ENCODE peak calls at places on chromosomes 12 and 14, in five cellular contexts. L, N, Z, G and A are unnamed samples.

GRCh38 chr12:26173153-26173552 is 22.2 kb upstream of the SSPN start:
- DNase-seq in L (no peak), N (no peak), Z (no peak), G (no peak), A (no peak)

GRCh38 chr12:11666131-11666530 is 16.7 kb downstream of the ETV6 start:
- DNase-seq in L (no peak), N (no peak), Z (no peak), G (no peak), A (no peak)

GRCh38 chr14:74400328-74400727 is 25.7 kb downstream of the SYNDIG1L start:
- DNase-seq in L (no peak), N (no peak), Z (no peak), G (no peak), A (no peak)

GRCh38 chr14:91786188-91786587 is 54.3 kb upstream of the CATSPERB start:
- DNase-seq in L (no peak), N (no peak), Z (no peak), G (no peak), A (no peak)

GRCh38 chr14:98182385-98183055 is 1089.5 kb downstream of the BCL11B start:
- DNase-seq in L (no peak), N (no peak), Z (no peak), G (no peak), A (no peak)

GRCh38 chr12:57521475-57522018 is 1.1 kb upstream of the MBD6 start:
- DNase-seq in L (no peak), N (peak), Z (no peak), G (no peak), A (no peak)

GRCh38 chr14:68501171-68501570 is 291.7 kb downstream of the ZFP36L1 start:
- DNase-seq in L (no peak), N (no peak), Z (no peak), G (no peak), A (no peak)

GRCh38 chr12:82998509-82998908 is 311.8 kb downstream of the TMTC2 start:
- DNase-seq in L (no peak), N (no peak), Z (no peak), G (no peak), A (no peak)

GRCh38 chr14:34693228-34693939 is 21.0 kb downstream of the CFL2 start:
- DNase-seq in L (no peak), N (no peak), Z (no peak), G (peak), A (no peak)

GRCh38 chr14:65320661-65321308 is 91.7 kb upstream of the FUT8 start:
- DNase-seq in L (no peak), N (no peak), Z (no peak), G (no peak), A (no peak)

GRCh38 chr14:94307410-94307992 is 14.4 kb upstream of the SERPINA10 start:
- DNase-seq in L (no peak), N (no peak), Z (no peak), G (no peak), A (no peak)

GRCh38 chr12:124906606-124907261 is 7.7 kb downstream of the UBC start:
- DNase-seq in L (no peak), N (peak), Z (no peak), G (peak), A (peak)

GRCh38 chr12:120759591-120760348 is 34.1 kb downstream of the ACADS start:
- DNase-seq in L (no peak), N (no peak), Z (peak), G (no peak), A (no peak)

GRCh38 chr12:85825751-85826150 is 10.5 kb downstream of the RASSF9 start:
- DNase-seq in L (no peak), N (no peak), Z (peak), G (no peak), A (no peak)

GRCh38 chr12:52020539-52021336 is 14.0 kb downstream of the TAMALIN start:
- DNase-seq in L (no peak), N (peak), Z (peak), G (peak), A (peak)

GRCh38 chr12:124718458-124718857 is 145.2 kb downstream of the SCARB1 start:
- DNase-seq in L (no peak), N (no peak), Z (no peak), G (no peak), A (no peak)

GRCh38 chr14:99524804-99525698 is 43.8 kb downstream of the CCNK start:
- DNase-seq in L (no peak), N (no peak), Z (peak), G (no peak), A (no peak)

GRCh38 chr12:129102233-129102632 is 249.0 kb downstream of the GLT1D1 start:
- DNase-seq in L (no peak), N (no peak), Z (no peak), G (no peak), A (no peak)

GRCh38 chr12:113931517-113931916 is 34.6 kb downstream of the RBM19 start:
- DNase-seq in L (no peak), N (no peak), Z (no peak), G (no peak), A (no peak)

GRCh38 chr14:22939684-22940083 is 10.5 kb upstream of the PRMT5 start:
- DNase-seq in L (no peak), N (no peak), Z (no peak), G (no peak), A (no peak)

GRCh38 chr12:70240677-70241076 is 2.6 kb upstream of the CNOT2 start:
- DNase-seq in L (no peak), N (no peak), Z (no peak), G (no peak), A (no peak)

GRCh38 chr12:42666671-42667243 is 77.2 kb upstream of the PRICKLE1 start:
- DNase-seq in L (no peak), N (no peak), Z (no peak), G (no peak), A (no peak)

GRCh38 chr14:93956514-93957332 is 19.6 kb downstream of the ASB2 start:
- DNase-seq in L (no peak), N (no peak), Z (no peak), G (peak), A (no peak)

GRCh38 chr14:30443368-30444007 is 115.5 kb upstream of the G2E3 start:
- DNase-seq in L (no peak), N (no peak), Z (peak), G (no peak), A (no peak)

GRCh38 chr12:43969882-43970281 is 134.0 kb downstream of the TMEM117 start:
- DNase-seq in L (no peak), N (no peak), Z (no peak), G (no peak), A (no peak)

GRCh38 chr14:80167793-80168448 is 43.4 kb downstream of the DIO2 start:
- DNase-seq in L (no peak), N (no peak), Z (no peak), G (no peak), A (no peak)

GRCh38 chr14:60482743-60483142 is 3.1 kb downstream of the C14orf39 start:
- DNase-seq in L (no peak), N (no peak), Z (no peak), G (no peak), A (no peak)